ENCODE peak calls at places on chromosome 15, in four cellular contexts. One of them, this sample, is unnamed.

GRCh38 chr15:93349146-93349545 is 260.1 kb upstream of the RGMA start:
- DNase-seq in fibroblast of lung: no peak
- DNase-seq in neuronal stem cell: peak; percentile 67
- DNase-seq in stimulated activated naive B cell treated with anti-CD40 and anti-IgM and Interleukin-4, amounts not matched to agents 10 μg/mL and 1 μg/mL and 100 μg/mL, for 72 hours: no peak
- DNase-seq in this sample: no peak

GRCh38 chr15:42549052-42549491 is 434 bp downstream of the HAUS2 start:
- DNase-seq in neuronal stem cell: no peak
- DNase-seq in fibroblast of lung: peak; percentile 24
- DNase-seq in stimulated activated naive B cell treated with anti-CD40 and anti-IgM and Interleukin-4, amounts not matched to agents 10 μg/mL and 1 μg/mL and 100 μg/mL, for 72 hours: no peak
- DNase-seq in this sample: no peak

GRCh38 chr15:78127882-78128281 is 3.4 kb downstream of the CIB2 start:
- DNase-seq in neuronal stem cell: no peak
- DNase-seq in stimulated activated naive B cell treated with anti-CD40 and anti-IgM and Interleukin-4, amounts not matched to agents 10 μg/mL and 1 μg/mL and 100 μg/mL, for 72 hours: no peak
- DNase-seq in fibroblast of lung: no peak
- DNase-seq in this sample: no peak

GRCh38 chr15:99716540-99716939 is 16.7 kb downstream of the LYSMD4 start:
- DNase-seq in neuronal stem cell: no peak
- DNase-seq in stimulated activated naive B cell treated with anti-CD40 and anti-IgM and Interleukin-4, amounts not matched to agents 10 μg/mL and 1 μg/mL and 100 μg/mL, for 72 hours: no peak
- DNase-seq in fibroblast of lung: no peak
- DNase-seq in this sample: no peak

GRCh38 chr15:60840306-60840702 is 361.4 kb upstream of the ICE2 start:
- DNase-seq in fibroblast of lung: no peak
- DNase-seq in neuronal stem cell: no peak
- DNase-seq in stimulated activated naive B cell treated with anti-CD40 and anti-IgM and Interleukin-4, amounts not matched to agents 10 μg/mL and 1 μg/mL and 100 μg/mL, for 72 hours: no peak
- DNase-seq in this sample: no peak

GRCh38 chr15:57263520-57263919 is 112.8 kb upstream of the CGNL1 start:
- DNase-seq in stimulated activated naive B cell treated with anti-CD40 and anti-IgM and Interleukin-4, amounts not matched to agents 10 μg/mL and 1 μg/mL and 100 μg/mL, for 72 hours: no peak
- DNase-seq in fibroblast of lung: no peak
- DNase-seq in neuronal stem cell: no peak
- DNase-seq in this sample: no peak

GRCh38 chr15:53591041-53591440 is 168.4 kb downstream of the WDR72 start:
- DNase-seq in stimulated activated naive B cell treated with anti-CD40 and anti-IgM and Interleukin-4, amounts not matched to agents 10 μg/mL and 1 μg/mL and 100 μg/mL, for 72 hours: no peak
- DNase-seq in fibroblast of lung: no peak
- DNase-seq in neuronal stem cell: no peak
- DNase-seq in this sample: no peak

GRCh38 chr15:34682673-34683072 is 72.1 kb downstream of the GJD2 start:
- DNase-seq in neuronal stem cell: no peak
- DNase-seq in stimulated activated naive B cell treated with anti-CD40 and anti-IgM and Interleukin-4, amounts not matched to agents 10 μg/mL and 1 μg/mL and 100 μg/mL, for 72 hours: no peak
- DNase-seq in fibroblast of lung: peak; percentile 22
- DNase-seq in this sample: peak; percentile 69

GRCh38 chr15:90789496-90789895 is 72.3 kb downstream of the BLM start:
- DNase-seq in stimulated activated naive B cell treated with anti-CD40 and anti-IgM and Interleukin-4, amounts not matched to agents 10 μg/mL and 1 μg/mL and 100 μg/mL, for 72 hours: no peak
- DNase-seq in fibroblast of lung: no peak
- DNase-seq in neuronal stem cell: no peak
- DNase-seq in this sample: no peak

GRCh38 chr15:72737723-72738122 is 45.8 kb downstream of the ADPGK start:
- DNase-seq in stimulated activated naive B cell treated with anti-CD40 and anti-IgM and Interleukin-4, amounts not matched to agents 10 μg/mL and 1 μg/mL and 100 μg/mL, for 72 hours: no peak
- DNase-seq in fibroblast of lung: no peak
- DNase-seq in neuronal stem cell: no peak
- DNase-seq in this sample: no peak

GRCh38 chr15:90610220-90610619 is 80.5 kb downstream of the CRTC3 start:
- DNase-seq in neuronal stem cell: no peak
- DNase-seq in fibroblast of lung: peak; percentile 66
- DNase-seq in stimulated activated naive B cell treated with anti-CD40 and anti-IgM and Interleukin-4, amounts not matched to agents 10 μg/mL and 1 μg/mL and 100 μg/mL, for 72 hours: no peak
- DNase-seq in this sample: no peak

GRCh38 chr15:67836134-67836455 is 3.8 kb downstream of the RNU6-1 start:
- DNase-seq in fibroblast of lung: no peak
- DNase-seq in neuronal stem cell: no peak
- DNase-seq in stimulated activated naive B cell treated with anti-CD40 and anti-IgM and Interleukin-4, amounts not matched to agents 10 μg/mL and 1 μg/mL and 100 μg/mL, for 72 hours: no peak
- DNase-seq in this sample: no peak

GRCh38 chr15:82551646-82552247 is 11.5 kb upstream of the RPS17 start:
- DNase-seq in fibroblast of lung: no peak
- DNase-seq in neuronal stem cell: no peak
- DNase-seq in stimulated activated naive B cell treated with anti-CD40 and anti-IgM and Interleukin-4, amounts not matched to agents 10 μg/mL and 1 μg/mL and 100 μg/mL, for 72 hours: no peak
- DNase-seq in this sample: no peak

This sample was measured in keratinocyte.